ENCODE peak calls at places on chromosomes 7 and 10, in eight cellular contexts. One of them, this sample, is unnamed.

GRCh38 chr7:157516311-157516710 is 179.5 kb downstream of the DNAJB6 start:
- DNase-seq in body of pancreas: no peak
- DNase-seq in breast epithelium: no peak
- DNase-seq in tibial nerve: no peak
- DNase-seq in uterus: no peak
- DNase-seq in ovary: no peak
- DNase-seq in prostate gland: no peak
- DNase-seq in gastrocnemius medialis: no peak
- DNase-seq in this sample: no peak

GRCh38 chr7:143975617-143976016 is 21.0 kb downstream of the OR2F1 start:
- DNase-seq in ovary: no peak
- DNase-seq in gastrocnemius medialis: no peak
- DNase-seq in prostate gland: no peak
- DNase-seq in breast epithelium: no peak
- DNase-seq in uterus: no peak
- DNase-seq in body of pancreas: no peak
- DNase-seq in tibial nerve: no peak
- DNase-seq in this sample: no peak

GRCh38 chr10:22638863-22639262 is 75.5 kb downstream of the PIP4K2A start:
- DNase-seq in uterus: no peak
- DNase-seq in tibial nerve: no peak
- DNase-seq in ovary: no peak
- DNase-seq in breast epithelium: no peak
- DNase-seq in prostate gland: no peak
- DNase-seq in gastrocnemius medialis: no peak
- DNase-seq in body of pancreas: no peak
- DNase-seq in this sample: no peak

GRCh38 chr10:113524120-113524519 is 28.7 kb upstream of the HABP2 start:
- DNase-seq in body of pancreas: peak; percentile 31
- DNase-seq in tibial nerve: no peak
- DNase-seq in prostate gland: no peak
- DNase-seq in uterus: no peak
- DNase-seq in breast epithelium: no peak
- DNase-seq in ovary: no peak
- DNase-seq in gastrocnemius medialis: no peak
- DNase-seq in this sample: no peak

GRCh38 chr7:106848851-106849442 is 16.1 kb upstream of the PIK3CG start:
- DNase-seq in uterus: no peak
- DNase-seq in breast epithelium: no peak
- DNase-seq in body of pancreas: no peak
- DNase-seq in gastrocnemius medialis: no peak
- DNase-seq in tibial nerve: no peak
- DNase-seq in prostate gland: no peak
- DNase-seq in ovary: no peak
- DNase-seq in this sample: no peak

GRCh38 chr10:121668336-121669009 is 70.2 kb upstream of the FGFR2 start:
- DNase-seq in uterus: peak; percentile 85
- DNase-seq in prostate gland: peak; percentile 73
- DNase-seq in breast epithelium: peak; percentile 34
- DNase-seq in gastrocnemius medialis: no peak
- DNase-seq in ovary: peak; percentile 75
- DNase-seq in tibial nerve: no peak
- DNase-seq in body of pancreas: peak; percentile 70
- DNase-seq in this sample: peak; percentile 26

GRCh38 chr10:47121336-47121735 is 178.7 kb upstream of the GDF10 start:
- DNase-seq in prostate gland: no peak
- DNase-seq in tibial nerve: no peak
- DNase-seq in ovary: no peak
- DNase-seq in uterus: no peak
- DNase-seq in breast epithelium: no peak
- DNase-seq in gastrocnemius medialis: no peak
- DNase-seq in body of pancreas: no peak
- DNase-seq in this sample: no peak

GRCh38 chr7:130982160-130982638 is 248.2 kb upstream of the KLF14 start:
- DNase-seq in ovary: no peak
- DNase-seq in breast epithelium: no peak
- DNase-seq in tibial nerve: no peak
- DNase-seq in prostate gland: no peak
- DNase-seq in uterus: no peak
- DNase-seq in body of pancreas: no peak
- DNase-seq in gastrocnemius medialis: no peak
- DNase-seq in this sample: no peak

GRCh38 chr7:65960351-65961074 is 21.5 kb downstream of the GUSB start:
- DNase-seq in body of pancreas: no peak
- DNase-seq in tibial nerve: no peak
- DNase-seq in ovary: no peak
- DNase-seq in gastrocnemius medialis: no peak
- DNase-seq in breast epithelium: no peak
- DNase-seq in uterus: no peak
- DNase-seq in prostate gland: peak; percentile 37
- DNase-seq in this sample: no peak
- TF ChIP-seq POLR2A in body of pancreas: no peak
- TF ChIP-seq POLR2A in tibial nerve: no peak
- TF ChIP-seq POLR2A in ovary: no peak
- TF ChIP-seq POLR2A in gastrocnemius medialis: no peak
- TF ChIP-seq POLR2A in breast epithelium: no peak
- TF ChIP-seq POLR2A in uterus: no peak
- TF ChIP-seq POLR2A in prostate gland: no peak
- TF ChIP-seq POLR2A in this sample: no peak

GRCh38 chr10:5613481-5613880 is 52.9 kb downstream of the ASB13 start:
- DNase-seq in ovary: no peak
- DNase-seq in breast epithelium: no peak
- DNase-seq in body of pancreas: no peak
- DNase-seq in uterus: no peak
- DNase-seq in prostate gland: no peak
- DNase-seq in tibial nerve: no peak
- DNase-seq in gastrocnemius medialis: no peak
- DNase-seq in this sample: no peak
- H3K27ac ChIP-seq in ovary: peak overlapping the region; percentile 56
- H3K27ac ChIP-seq in breast epithelium: peak overlapping the region; percentile 68
- H3K27ac ChIP-seq in body of pancreas: no peak overlapping the region
- H3K27ac ChIP-seq in uterus: no peak overlapping the region
- H3K27ac ChIP-seq in prostate gland: no peak overlapping the region
- H3K27ac ChIP-seq in tibial nerve: peak overlapping the region; percentile 69
- H3K27ac ChIP-seq in gastrocnemius medialis: no peak overlapping the region
- H3K27ac ChIP-seq in this sample: peak overlapping the region; percentile 68

DNA sequence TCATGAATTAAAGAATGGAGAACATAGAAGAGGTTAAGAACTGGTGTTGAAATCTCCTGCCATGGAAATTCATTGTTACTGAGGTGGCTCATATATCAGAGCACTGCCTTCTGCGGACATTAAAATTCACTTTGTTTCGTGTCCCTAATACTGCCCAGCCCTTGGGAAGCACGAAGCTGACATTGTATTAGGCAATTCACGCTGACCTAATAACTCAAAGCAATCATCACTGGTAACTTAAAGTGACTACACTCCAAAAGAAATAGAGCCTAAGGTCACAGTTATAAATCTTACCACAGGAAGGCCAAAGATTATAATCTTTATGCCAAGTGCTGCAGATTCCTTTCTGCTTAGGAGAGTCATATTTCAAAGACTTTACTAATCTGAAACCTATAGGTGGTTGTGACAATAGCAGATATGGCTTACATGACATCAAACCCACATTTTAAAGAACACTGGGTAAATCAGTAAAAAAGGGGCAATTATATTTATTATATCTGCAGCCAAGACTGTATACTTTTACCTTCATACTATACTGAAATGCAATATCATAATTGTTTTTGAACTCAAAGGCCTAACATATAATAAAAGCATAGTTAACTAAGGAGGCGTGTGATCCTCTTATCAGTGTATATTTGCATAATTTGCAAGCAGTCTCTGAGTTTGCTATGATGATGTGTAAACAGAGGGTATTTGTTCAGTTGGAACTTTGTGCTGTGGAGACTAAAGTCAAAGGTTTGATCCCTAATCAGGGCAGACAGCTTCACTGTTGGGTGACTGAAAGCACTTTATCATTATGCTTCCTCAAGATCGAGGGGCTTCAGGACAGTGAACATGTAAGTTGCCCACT is 51.9 kb upstream of the CAPZA2 start:
- DNase-seq in body of pancreas: peak; percentile 35
- DNase-seq in breast epithelium: no peak
- DNase-seq in ovary: no peak
- DNase-seq in prostate gland: no peak
- DNase-seq in uterus: no peak
- DNase-seq in tibial nerve: no peak
- DNase-seq in gastrocnemius medialis: no peak
- DNase-seq in this sample: no peak
- TF ChIP-seq POLR2A in body of pancreas: no peak
- TF ChIP-seq POLR2A in breast epithelium: no peak
- TF ChIP-seq POLR2A in ovary: no peak
- TF ChIP-seq POLR2A in prostate gland: no peak
- TF ChIP-seq POLR2A in uterus: no peak
- TF ChIP-seq POLR2A in tibial nerve: no peak
- TF ChIP-seq POLR2A in gastrocnemius medialis: no peak
- TF ChIP-seq POLR2A in this sample: no peak

DNA sequence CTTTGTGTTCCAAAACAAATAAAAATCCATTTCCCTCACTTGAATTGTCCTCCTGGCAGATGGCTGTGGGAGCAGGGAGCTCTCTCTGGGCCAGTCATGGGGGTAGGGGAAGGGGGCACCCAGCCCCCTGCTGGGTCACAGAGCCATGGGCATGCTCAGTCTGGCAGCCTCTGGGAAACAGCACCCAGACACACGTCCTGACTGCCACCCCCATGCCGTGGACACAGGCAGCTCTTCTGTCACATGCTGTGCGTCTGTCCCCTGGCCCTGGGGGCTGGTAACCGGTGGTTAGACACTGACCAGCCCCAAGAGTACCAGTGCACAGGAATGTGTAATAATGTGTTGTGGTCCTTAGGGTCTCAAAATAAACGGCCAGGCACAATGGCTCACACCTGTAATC is 47.0 kb downstream of the RASGEF1A start:
- DNase-seq in tibial nerve: no peak
- DNase-seq in ovary: no peak
- DNase-seq in breast epithelium: no peak
- DNase-seq in body of pancreas: no peak
- DNase-seq in prostate gland: no peak
- DNase-seq in gastrocnemius medialis: no peak
- DNase-seq in uterus: no peak
- DNase-seq in this sample: no peak
- H3K27ac ChIP-seq in tibial nerve: peak overlapping the region; percentile 90
- H3K27ac ChIP-seq in ovary: no peak overlapping the region
- H3K27ac ChIP-seq in breast epithelium: peak overlapping the region; percentile 81
- H3K27ac ChIP-seq in body of pancreas: no peak overlapping the region
- H3K27ac ChIP-seq in prostate gland: no peak overlapping the region
- H3K27ac ChIP-seq in gastrocnemius medialis: no peak overlapping the region
- H3K27ac ChIP-seq in uterus: no peak overlapping the region
- H3K27ac ChIP-seq in this sample: no peak overlapping the region

GRCh38 chr7:6376820-6377219 is 70.9 kb downstream of the DAGLB start:
- DNase-seq in ovary: no peak
- DNase-seq in gastrocnemius medialis: no peak
- DNase-seq in body of pancreas: no peak
- DNase-seq in uterus: no peak
- DNase-seq in breast epithelium: no peak
- DNase-seq in tibial nerve: no peak
- DNase-seq in prostate gland: no peak
- DNase-seq in this sample: no peak
- TF ChIP-seq POLR2A in ovary: no peak
- TF ChIP-seq POLR2A in gastrocnemius medialis: no peak
- TF ChIP-seq POLR2A in body of pancreas: no peak
- TF ChIP-seq POLR2A in uterus: no peak
- TF ChIP-seq POLR2A in breast epithelium: no peak
- TF ChIP-seq POLR2A in tibial nerve: no peak
- TF ChIP-seq POLR2A in prostate gland: no peak
- TF ChIP-seq POLR2A in this sample: no peak

GRCh38 chr7:156062286-156062685 is 250.0 kb upstream of the SHH start:
- DNase-seq in body of pancreas: no peak
- DNase-seq in gastrocnemius medialis: no peak
- DNase-seq in prostate gland: no peak
- DNase-seq in uterus: no peak
- DNase-seq in breast epithelium: no peak
- DNase-seq in tibial nerve: no peak
- DNase-seq in ovary: no peak
- DNase-seq in this sample: no peak

GRCh38 chr7:156063241-156063810 is 251.1 kb upstream of the SHH start:
- DNase-seq in body of pancreas: no peak
- DNase-seq in uterus: no peak
- DNase-seq in breast epithelium: no peak
- DNase-seq in ovary: no peak
- DNase-seq in gastrocnemius medialis: no peak
- DNase-seq in tibial nerve: no peak
- DNase-seq in prostate gland: no peak
- DNase-seq in this sample: no peak

GRCh38 chr7:156067156-156067555 is 254.9 kb upstream of the SHH start:
- DNase-seq in uterus: no peak
- DNase-seq in gastrocnemius medialis: no peak
- DNase-seq in ovary: no peak
- DNase-seq in tibial nerve: no peak
- DNase-seq in prostate gland: no peak
- DNase-seq in breast epithelium: no peak
- DNase-seq in body of pancreas: no peak
- DNase-seq in this sample: no peak

GRCh38 chr7:156065400-156065799 is 253.1 kb upstream of the SHH start:
- DNase-seq in breast epithelium: no peak
- DNase-seq in prostate gland: no peak
- DNase-seq in uterus: no peak
- DNase-seq in tibial nerve: no peak
- DNase-seq in gastrocnemius medialis: no peak
- DNase-seq in ovary: no peak
- DNase-seq in body of pancreas: no peak
- DNase-seq in this sample: no peak

DNA sequence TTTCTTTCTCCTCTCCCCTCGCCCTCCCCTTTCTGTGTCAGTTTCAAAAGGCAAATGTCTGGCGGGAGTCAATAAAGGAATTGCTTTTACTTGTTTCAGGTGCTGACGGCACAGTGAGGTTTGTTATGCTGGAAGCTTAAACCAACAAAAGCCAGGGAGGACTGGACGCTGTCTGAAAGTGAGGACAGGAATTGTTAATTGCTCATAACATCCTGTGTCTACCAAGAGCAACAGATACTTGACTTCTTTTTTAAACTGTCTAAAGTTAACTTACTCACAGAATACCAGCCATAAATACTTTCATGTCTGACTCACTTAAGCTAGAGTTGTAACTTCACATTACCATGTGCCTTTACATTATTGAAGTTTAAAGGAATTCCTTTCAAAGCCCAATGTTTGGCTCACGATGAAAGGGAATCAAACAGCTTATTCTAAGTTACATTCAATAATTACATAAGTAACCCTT is 252.7 kb upstream of the SHH start:
- DNase-seq in uterus: no peak
- DNase-seq in tibial nerve: no peak
- DNase-seq in ovary: no peak
- DNase-seq in body of pancreas: no peak
- DNase-seq in breast epithelium: no peak
- DNase-seq in gastrocnemius medialis: no peak
- DNase-seq in prostate gland: no peak
- DNase-seq in this sample: no peak
- H3K27ac ChIP-seq in uterus: no peak overlapping the region
- H3K27ac ChIP-seq in tibial nerve: no peak overlapping the region
- H3K27ac ChIP-seq in ovary: no peak overlapping the region
- H3K27ac ChIP-seq in body of pancreas: no peak overlapping the region
- H3K27ac ChIP-seq in breast epithelium: no peak overlapping the region
- H3K27ac ChIP-seq in gastrocnemius medialis: no peak overlapping the region
- H3K27ac ChIP-seq in prostate gland: no peak overlapping the region
- H3K27ac ChIP-seq in this sample: no peak overlapping the region

GRCh38 chr10:43056568-43057011 is 20.3 kb upstream of the RET start:
- DNase-seq in uterus: no peak
- DNase-seq in breast epithelium: no peak
- DNase-seq in gastrocnemius medialis: no peak
- DNase-seq in ovary: no peak
- DNase-seq in tibial nerve: no peak
- DNase-seq in body of pancreas: peak; percentile 2
- DNase-seq in prostate gland: no peak
- DNase-seq in this sample: no peak
- TF ChIP-seq POLR2A in uterus: no peak
- TF ChIP-seq POLR2A in breast epithelium: no peak
- TF ChIP-seq POLR2A in gastrocnemius medialis: no peak
- TF ChIP-seq POLR2A in ovary: no peak
- TF ChIP-seq POLR2A in tibial nerve: no peak
- TF ChIP-seq POLR2A in body of pancreas: no peak
- TF ChIP-seq POLR2A in prostate gland: no peak
- TF ChIP-seq POLR2A in this sample: no peak